ENCODE peak calls at places on chromosome 3, in six cellular contexts. C, D, W, A, O and U are unnamed samples.

GRCh38 chr3:16227566-16227965 is 37.2 kb downstream of the DPH3 start:
- DNase-seq in W (no peak), D (no peak), A (no peak), O (no peak), C (no peak), U (no peak)

GRCh38 chr3:112671930-112672715 is 31.2 kb upstream of the CCDC80 start:
- DNase-seq in A (no peak), O (no peak), W (no peak), C (no peak), D (no peak), U (no peak)

GRCh38 chr3:23248594-23249131 is 45.5 kb downstream of the UBE2E2 start:
- DNase-seq in A (no peak), D (no peak), O (no peak), C (no peak), W (no peak), U (no peak)

GRCh38 chr3:142904639-142905441 is 16.0 kb upstream of the PCOLCE2 start:
- DNase-seq in O (no peak), D (peak; percentile 35), C (no peak), W (no peak), A (no peak), U (no peak)

GRCh38 chr3:16824085-16824696 is 60.6 kb upstream of the PLCL2 start:
- DNase-seq in A (no peak), C (no peak), O (no peak), W (no peak), D (no peak), U (no peak)

GRCh38 chr3:195012571-195012970 is 258.4 kb downstream of the XXYLT1 start:
- DNase-seq in A (no peak), D (no peak), W (no peak), O (no peak), C (no peak), U (no peak)

GRCh38 chr3:69178838-69179739 is 56.7 kb upstream of the LMOD3 start:
- DNase-seq in W (no peak), A (no peak), C (no peak), O (no peak), D (no peak), U (no peak)

GRCh38 chr3:72273615-72274014 is 488.7 kb upstream of the PROK2 start:
- DNase-seq in D (peak; percentile 54), C (no peak), O (no peak), W (no peak), A (no peak), U (no peak)

GRCh38 chr3:48664929-48665328 is 2.2 kb upstream of the CELSR3 start:
- DNase-seq in O (no peak), W (no peak), A (no peak), C (no peak), D (no peak), U (no peak)

GRCh38 chr3:32606277-32606676 is 35.6 kb upstream of the DYNC1LI1 start:
- DNase-seq in O (no peak), D (no peak), W (no peak), A (no peak), C (no peak), U (no peak)

GRCh38 chr3:107284570-107284969 is 92.7 kb upstream of the CCDC54 start:
- DNase-seq in O (no peak), D (no peak), C (no peak), W (no peak), A (no peak), U (no peak)

GRCh38 chr3:127984241-127984975 is 67.8 kb upstream of the SEC61A1 start:
- DNase-seq in W (no peak), O (no peak), A (no peak), C (no peak), D (no peak), U (no peak)

GRCh38 chr3:64342940-64343691 is 117.8 kb upstream of the PRICKLE2 start:
- DNase-seq in O (peak; percentile 15), D (no peak), W (no peak), A (no peak), C (no peak), U (no peak)

GRCh38 chr3:30659270-30660127 is 53.1 kb downstream of the TGFBR2 start:
- DNase-seq in A (no peak), D (no peak), W (no peak), C (no peak), O (peak; percentile 72), U (no peak)

GRCh38 chr3:67947808-67948508 is 293.5 kb upstream of the SUCLG2 start:
- DNase-seq in C (no peak), O (no peak), W (peak; percentile 1), A (no peak), D (no peak), U (no peak)

GRCh38 chr3:178900244-178900643 is 171.4 kb downstream of the ZMAT3 start:
- DNase-seq in C (no peak), W (no peak), A (no peak), D (no peak), O (no peak), U (no peak)

GRCh38 chr3:186517218-186517617 is 27.0 kb downstream of the CRYGS start:
- DNase-seq in C (no peak), D (no peak), A (no peak), W (no peak), O (no peak), U (no peak)

GRCh38 chr3:111761309-111761795 is 97.7 kb upstream of the PHLDB2 start:
- DNase-seq in A (no peak), D (no peak), W (no peak), C (no peak), O (no peak), U (no peak)

GRCh38 chr3:49120096-49120437 is 556 bp downstream of the USP19 start:
- DNase-seq in W (no peak), O (peak; percentile 17), D (no peak), C (no peak), A (no peak), U (no peak)

GRCh38 chr3:51391566-51392300 is 648 bp downstream of the RBM15B start:
- DNase-seq in A (no peak), W (no peak), O (no peak), D (peak; percentile 46), C (peak; percentile 65), U (no peak)

GRCh38 chr3:117843356-117843755 is 1133.8 kb downstream of the TUSC7 start:
- DNase-seq in W (no peak), A (no peak), D (no peak), C (no peak), O (no peak), U (no peak)

GRCh38 chr3:112579697-112580096 is 17.9 kb downstream of the SLC35A5 start:
- DNase-seq in C (no peak), O (no peak), A (no peak), W (no peak), D (no peak), U (no peak)

GRCh38 chr3:22907796-22908195 is 295.3 kb upstream of the UBE2E2 start:
- DNase-seq in D (no peak), A (no peak), C (no peak), W (no peak), O (no peak), U (no peak)

GRCh38 chr3:104764499-104764898 is 602.2 kb upstream of the ALCAM start:
- DNase-seq in D (no peak), C (no peak), W (no peak), O (no peak), A (no peak), U (no peak)

GRCh38 chr3:185308126-185308754 is 54.4 kb upstream of the EHHADH start:
- DNase-seq in O (no peak), D (peak; percentile 56), W (peak; percentile 63), C (peak; percentile 21), A (peak; percentile 20), U (no peak)

GRCh38 chr3:179606534-179607085 is 2.0 kb downstream of the NDUFB5 start:
- DNase-seq in C (no peak), D (no peak), W (no peak), O (no peak), A (no peak), U (no peak)

GRCh38 chr3:160225181-160226025 is at the start of gene C3orf80:
- DNase-seq in W (peak; percentile 65), D (peak; percentile 79), O (peak; percentile 49), A (peak; percentile 21), C (peak; percentile 51), U (peak; percentile 60)

GRCh38 chr3:39712413-39713048 is 96.9 kb upstream of the MYRIP start:
- DNase-seq in D (no peak), O (no peak), C (no peak), W (no peak), A (no peak), U (no peak)

GRCh38 chr3:197465996-197466549 is 89.7 kb downstream of the BDH1 start:
- DNase-seq in D (no peak), A (no peak), C (no peak), W (no peak), O (no peak), U (no peak)

GRCh38 chr3:67610458-67610857 is 44.0 kb downstream of the SUCLG2 start:
- DNase-seq in A (no peak), D (no peak), W (no peak), O (peak; percentile 13), C (no peak), U (no peak)

GRCh38 chr3:155714295-155714718 is 30.6 kb downstream of the PLCH1 start:
- DNase-seq in D (no peak), W (peak; percentile 61), A (no peak), C (no peak), O (no peak), U (no peak)

GRCh38 chr3:150759319-150759718 is 3.6 kb downstream of the SIAH2 start:
- DNase-seq in C (no peak), D (no peak), W (no peak), O (no peak), A (no peak), U (no peak)
- H3K27ac ChIP-seq in C (no peak overlapping the region), D (no peak overlapping the region), W (no peak overlapping the region), O (no peak overlapping the region), A (no peak overlapping the region), U (no peak overlapping the region)

GRCh38 chr3:157248590-157249425 is 88.9 kb upstream of the CCNL1 start:
- DNase-seq in O (peak; percentile 10), C (peak; percentile 55), D (peak; percentile 81), W (peak; percentile 26), A (peak; percentile 72), U (no peak)

GRCh38 chr3:157251685-157252084 is 91.7 kb upstream of the CCNL1 start:
- DNase-seq in D (no peak), C (no peak), O (no peak), A (no peak), W (no peak), U (no peak)

GRCh38 chr3:157242836-157243235 is 82.9 kb upstream of the CCNL1 start:
- DNase-seq in C (no peak), A (no peak), O (no peak), W (no peak), D (no peak), U (no peak)

GRCh38 chr3:157247391-157247790 is 87.4 kb upstream of the CCNL1 start:
- DNase-seq in A (no peak), D (no peak), C (no peak), W (no peak), O (no peak), U (no peak)
- H3K4me3 ChIP-seq in A (no peak overlapping the region), D (no peak overlapping the region), C (no peak overlapping the region), W (no peak overlapping the region), O (no peak overlapping the region), U (no peak overlapping the region)

GRCh38 chr3:129661766-129662165 is 55.3 kb upstream of the PLXND1 start:
- DNase-seq in W (no peak), D (no peak), C (no peak), A (no peak), O (no peak), U (no peak)
- H3K4me1 ChIP-seq in W (peaks cover 6% of the 10 kb centered on the region), D (no peaks in the 10 kb centered on the region), C (peaks cover 4% of the 10 kb centered on the region), A (no peaks in the 10 kb centered on the region), O (peaks cover 92% of the 10 kb centered on the region), U (peaks cover 22% of the 10 kb centered on the region)

GRCh38 chr3:43688245-43688650 is 2.5 kb upstream of the ABHD5 start:
- DNase-seq in W (no peak), C (no peak), D (no peak), A (no peak), O (no peak), U (no peak)
- H3K27ac ChIP-seq in W (no peak overlapping the region), C (no peak overlapping the region), D (no peak overlapping the region), A (no peak overlapping the region), O (no peak overlapping the region), U (no peak overlapping the region)

GRCh38 chr3:120218981-120219380 is 66.0 kb downstream of the GPR156 start:
- DNase-seq in O (no peak), C (no peak), A (no peak), D (no peak), W (no peak), U (no peak)
- H3K4me3 ChIP-seq in O (no peak overlapping the region), C (no peak overlapping the region), A (no peak overlapping the region), D (no peak overlapping the region), W (no peak overlapping the region), U (no peak overlapping the region)